ENCODE peak calls at places on chromosomes 1 and 21, in five cellular contexts. One of them, this sample, is unnamed.

GRCh38 chr21:31505975-31506374 is 153.5 kb upstream of the SOD1 start:
- DNase-seq in mucosa of descending colon: no peak
- DNase-seq in lower leg skin: no peak
- DNase-seq in endothelial cell of umbilical vein: no peak
- DNase-seq in activated gamma-delta T cell treated with Interleukin-2 at 50 U/mL for 16 hours: peak
- DNase-seq in this sample: no peak

GRCh38 chr1:151192047-151192446 is 2.0 kb upstream of the VPS72 start:
- DNase-seq in mucosa of descending colon: no peak
- DNase-seq in activated gamma-delta T cell treated with Interleukin-2 at 50 U/mL for 16 hours: no peak
- DNase-seq in lower leg skin: no peak
- DNase-seq in endothelial cell of umbilical vein: no peak
- DNase-seq in this sample: no peak

GRCh38 chr1:62725255-62725654 is 37.1 kb upstream of the DOCK7 start:
- DNase-seq in mucosa of descending colon: no peak
- DNase-seq in activated gamma-delta T cell treated with Interleukin-2 at 50 U/mL for 16 hours: no peak
- DNase-seq in lower leg skin: no peak
- DNase-seq in endothelial cell of umbilical vein: peak
- DNase-seq in this sample: peak

GRCh38 chr1:26234644-26235384 is 814 bp downstream of the CEP85 start:
- DNase-seq in activated gamma-delta T cell treated with Interleukin-2 at 50 U/mL for 16 hours: no peak
- DNase-seq in endothelial cell of umbilical vein: peak
- DNase-seq in mucosa of descending colon: peak
- DNase-seq in lower leg skin: no peak
- DNase-seq in this sample: peak

GRCh38 chr1:31579374-31579773 is 3.1 kb downstream of the TINAGL1 start:
- DNase-seq in activated gamma-delta T cell treated with Interleukin-2 at 50 U/mL for 16 hours: no peak
- DNase-seq in lower leg skin: no peak
- DNase-seq in mucosa of descending colon: no peak
- DNase-seq in endothelial cell of umbilical vein: peak
- DNase-seq in this sample: no peak

GRCh38 chr1:43270421-43271095 is 775 bp downstream of the TMEM125 start:
- DNase-seq in mucosa of descending colon: peak
- DNase-seq in lower leg skin: no peak
- DNase-seq in endothelial cell of umbilical vein: no peak
- DNase-seq in activated gamma-delta T cell treated with Interleukin-2 at 50 U/mL for 16 hours: no peak
- DNase-seq in this sample: no peak

GRCh38 chr1:152034654-152035405 is 2.0 kb downstream of the S100A11 start:
- DNase-seq in activated gamma-delta T cell treated with Interleukin-2 at 50 U/mL for 16 hours: peak
- DNase-seq in lower leg skin: peak
- DNase-seq in mucosa of descending colon: peak
- DNase-seq in endothelial cell of umbilical vein: peak
- DNase-seq in this sample: peak

GRCh38 chr21:27572681-27573080 is 605.8 kb upstream of the ADAMTS5 start:
- DNase-seq in mucosa of descending colon: no peak
- DNase-seq in endothelial cell of umbilical vein: no peak
- DNase-seq in activated gamma-delta T cell treated with Interleukin-2 at 50 U/mL for 16 hours: no peak
- DNase-seq in lower leg skin: no peak
- DNase-seq in this sample: no peak

GRCh38 chr1:109425391-109425790 is 857 bp downstream of the PSMA5 start:
- DNase-seq in lower leg skin: no peak
- DNase-seq in mucosa of descending colon: no peak
- DNase-seq in activated gamma-delta T cell treated with Interleukin-2 at 50 U/mL for 16 hours: no peak
- DNase-seq in endothelial cell of umbilical vein: no peak
- DNase-seq in this sample: no peak

GRCh38 chr1:47805826-47806450 is 191.2 kb downstream of the TRABD2B start:
- DNase-seq in activated gamma-delta T cell treated with Interleukin-2 at 50 U/mL for 16 hours: no peak
- DNase-seq in lower leg skin: no peak
- DNase-seq in mucosa of descending colon: no peak
- DNase-seq in endothelial cell of umbilical vein: no peak
- DNase-seq in this sample: peak

GRCh38 chr1:163265547-163265946 is 56.2 kb upstream of the NUF2 start:
- DNase-seq in endothelial cell of umbilical vein: no peak
- DNase-seq in mucosa of descending colon: no peak
- DNase-seq in activated gamma-delta T cell treated with Interleukin-2 at 50 U/mL for 16 hours: no peak
- DNase-seq in lower leg skin: no peak
- DNase-seq in this sample: no peak

This sample was measured in MG63.